ENCODE peak calls at places on chromosome 4, in four cellular contexts. F is heart right ventricle, Z is IMR-90, L is PC-3. S is an unnamed sample.

GRCh38 chr4:153222162-153222789 is 18.0 kb downstream of the TRIM2 start:
- DNase-seq in F (peak; percentile 58), Z (peak; percentile 87), L (peak; percentile 79), S (peak; percentile 78)

GRCh38 chr4:146330392-146330791 is 116.1 kb downstream of the REELD1 start:
- DNase-seq in F (no peak), Z (peak; percentile 59), L (peak; percentile 68), S (no peak)

GRCh38 chr4:143372093-143372915 is 35.6 kb downstream of the GAB1 start:
- DNase-seq in F (no peak), Z (no peak), L (no peak), S (no peak)

GRCh38 chr4:1169171-1169671 is 3.2 kb downstream of the SPON2 start:
- DNase-seq in F (no peak), Z (no peak), L (no peak), S (peak; percentile 49)

GRCh38 chr4:37977471-37978452 is 17.6 kb downstream of the PTTG2 start:
- DNase-seq in F (peak; percentile 79), Z (peak; percentile 55), L (peak; percentile 50), S (peak; percentile 82)

GRCh38 chr4:190121759-190122158 is 51.8 kb upstream of the DUX4 start:
- DNase-seq in F (no peak), Z (no peak), L (no peak), S (peak; percentile 7)

GRCh38 chr4:122663814-122664610 is 43.1 kb upstream of the IL21 start:
- DNase-seq in F (no peak), Z (peak; percentile 49), L (no peak), S (no peak)

GRCh38 chr4:158327525-158327924 is 117.2 kb downstream of the TMEM144 start:
- DNase-seq in F (no peak), Z (no peak), L (no peak), S (no peak)

GRCh38 chr4:10079951-10080873 is 36.4 kb downstream of the WDR1 start:
- DNase-seq in F (no peak), Z (no peak), L (no peak), S (no peak)

GRCh38 chr4:113049421-113050355 is at the start of gene ANK2:
- DNase-seq in F (no peak), Z (no peak), L (no peak), S (peak; percentile 41)

GRCh38 chr4:113051361-113051760 is 1.9 kb downstream of the ANK2 start:
- DNase-seq in F (no peak), Z (no peak), L (no peak), S (no peak)

GRCh38 chr4:113050837-113051236 is 1.4 kb downstream of the ANK2 start:
- DNase-seq in F (no peak), Z (no peak), L (no peak), S (no peak)

GRCh38 chr4:113052379-113052951 is 3.0 kb downstream of the ANK2 start:
- DNase-seq in F (no peak), Z (peak; percentile 11), L (peak; percentile 59), S (no peak)

GRCh38 chr4:113050361-113050760 is 908 bp downstream of the ANK2 start:
- DNase-seq in F (no peak), Z (no peak), L (no peak), S (no peak)
- H3K4me3 ChIP-seq in F (no peak overlapping the region), Z (no peak overlapping the region), L (no peak overlapping the region), S (no peak overlapping the region)

GRCh38 chr4:147550626-147551250 is 66.5 kb upstream of the TMEM184C start:
- DNase-seq in F (no peak), Z (peak; percentile 95), L (no peak), S (no peak)
- H3K4me3 ChIP-seq in F (no peak overlapping the region), Z (peak overlapping the region; percentile 11), L (no peak overlapping the region), S (peak overlapping the region; percentile 2)

GRCh38 chr4:16827045-16827444 is 71.4 kb downstream of the LDB2 start:
- DNase-seq in F (no peak), Z (no peak), L (no peak), S (no peak)
- H3K4me3 ChIP-seq in F (no peak overlapping the region), Z (no peak overlapping the region), L (no peak overlapping the region), S (no peak overlapping the region)

GRCh38 chr4:182809417-182810102 is 107.6 kb downstream of the DCTD start:
- DNase-seq in F (no peak), Z (no peak), L (peak; percentile 47), S (no peak)

GRCh38 chr4:182808673-182809416 is 108.3 kb downstream of the DCTD start:
- DNase-seq in F (no peak), Z (peak; percentile 24), L (peak; percentile 83), S (no peak)

GRCh38 chr4:182807841-182808548 is 109.2 kb downstream of the DCTD start:
- DNase-seq in F (no peak), Z (no peak), L (no peak), S (no peak)

GRCh38 chr4:182807346-182807745 is 109.8 kb downstream of the DCTD start:
- DNase-seq in F (no peak), Z (no peak), L (no peak), S (no peak)

DNA sequence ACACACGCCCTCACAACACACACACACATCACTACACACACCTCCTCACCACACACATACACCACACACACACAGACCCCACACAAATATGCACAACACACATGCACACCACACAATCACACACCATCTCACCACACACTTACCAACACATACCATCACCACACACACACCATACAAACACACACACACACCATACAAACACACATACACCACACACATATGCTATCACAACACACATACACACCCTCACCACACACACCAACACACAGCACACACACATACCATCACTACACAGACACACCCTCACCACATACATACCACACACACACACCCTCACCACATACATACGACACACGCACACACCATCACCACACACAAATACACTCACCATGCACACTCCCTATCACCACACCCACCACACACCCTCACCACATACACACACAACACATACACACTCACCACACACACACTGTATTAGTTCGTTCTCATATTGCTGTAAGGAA is 107.0 kb downstream of the DCTD start:
- DNase-seq in F (no peak), Z (no peak), L (no peak), S (no peak)
- H3K4me3 ChIP-seq in F (no peak overlapping the region), Z (no peak overlapping the region), L (no peak overlapping the region), S (no peak overlapping the region)

GRCh38 chr4:30721353-30722091 is 1.4 kb downstream of the PCDH7 start:
- DNase-seq in F (peak; percentile 7), Z (peak; percentile 44), L (peak; percentile 14), S (peak; percentile 58)
- H3K4me3 ChIP-seq in F (peak overlapping the region; percentile 39), Z (peak overlapping the region; percentile 78), L (peak overlapping the region; percentile 79), S (peak overlapping the region; percentile 23)

GRCh38 chr4:184814686-184815045 is 11.1 kb downstream of the ACSL1 start:
- DNase-seq in F (no peak), Z (no peak), L (no peak), S (no peak)

GRCh38 chr4:184818216-184818564 is 7.6 kb downstream of the ACSL1 start:
- DNase-seq in F (no peak), Z (no peak), L (no peak), S (no peak)

GRCh38 chr4:184817494-184818215 is 8.1 kb downstream of the ACSL1 start:
- DNase-seq in F (no peak), Z (no peak), L (no peak), S (no peak)

GRCh38 chr4:184815046-184815877 is 10.5 kb downstream of the ACSL1 start:
- DNase-seq in F (peak; percentile 83), Z (peak; percentile 74), L (peak; percentile 72), S (peak; percentile 80)

DNA sequence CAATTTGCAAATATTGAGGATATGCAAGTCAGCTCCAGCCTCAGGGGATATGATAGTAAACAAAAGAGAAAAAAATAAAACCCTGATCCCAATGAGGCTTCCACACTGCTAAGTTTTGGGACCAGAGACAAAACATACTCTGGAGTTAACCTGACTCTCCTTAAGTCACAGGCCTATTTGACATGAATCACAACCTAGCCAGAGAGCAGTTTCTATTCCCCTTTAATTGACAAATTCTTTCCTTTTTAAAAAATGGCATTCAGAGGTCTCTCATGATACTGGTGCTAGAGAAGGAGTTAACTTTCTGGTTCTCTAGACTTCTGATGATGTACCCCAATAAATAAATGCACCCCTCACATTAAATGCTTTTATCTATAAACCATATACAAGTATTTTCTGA is 8.8 kb downstream of the ACSL1 start:
- DNase-seq in F (no peak), Z (no peak), L (no peak), S (no peak)
- H3K4me3 ChIP-seq in F (no peak overlapping the region), Z (no peak overlapping the region), L (no peak overlapping the region), S (no peak overlapping the region)

S was measured in right cardiac atrium.